ENCODE peak calls at places on chromosome 19, in seven cellular contexts. L is activated T-helper 1 cell treated with anti-CD3 and anti-CD28 coated beads, Interleukin-2, amount 50 U/mL, for 16 hours; Y is iPS-NIHi11; I is heart left ventricle; M is T follicular helper cell; P is caudate nucleus; H is Peyer's patch. A is an unnamed sample.

GRCh38 chr19:29640231-29640630 is 25.0 kb upstream of the PLEKHF1 start:
- DNase-seq in L (no peak), Y (no peak), I (no peak), M (no peak), P (no peak), H (no peak), A (no peak)

GRCh38 chr19:33550741-33551140 is 29.1 kb upstream of the PEPD start:
- DNase-seq in L (no peak), Y (no peak), I (no peak), M (no peak), P (no peak), H (no peak), A (no peak)

GRCh38 chr19:17938092-17938845 is 5.5 kb downstream of the CCDC124 start:
- DNase-seq in L (peak; percentile 70), Y (peak; percentile 85), I (peak; percentile 86), M (peak; percentile 71), P (peak; percentile 64), H (peak; percentile 86), A (peak; percentile 91)

GRCh38 chr19:42246143-42246868 is 3.9 kb upstream of the GSK3A start:
- DNase-seq in L (no peak), Y (no peak), I (peak; percentile 83), M (no peak), P (peak; percentile 81), H (peak; percentile 79), A (no peak)

GRCh38 chr19:33241530-33242101 is 16.0 kb upstream of the SLC7A10 start:
- DNase-seq in L (no peak), Y (peak; percentile 52), I (peak; percentile 69), M (no peak), P (no peak), H (peak; percentile 80), A (no peak)

GRCh38 chr19:41912899-41913475 is 15.3 kb downstream of the ERFL start:
- DNase-seq in L (no peak), Y (peak; percentile 70), I (no peak), M (no peak), P (no peak), H (no peak), A (no peak)

GRCh38 chr19:29590278-29590677 is 15.8 kb upstream of the POP4 start:
- DNase-seq in L (no peak), Y (no peak), I (no peak), M (no peak), P (no peak), H (no peak), A (no peak)

GRCh38 chr19:28949535-28949934 is 263.4 kb downstream of the UQCRFS1 start:
- DNase-seq in L (no peak), Y (peak; percentile 38), I (no peak), M (no peak), P (no peak), H (no peak), A (no peak)

GRCh38 chr19:37928527-37929286 is 21.7 kb downstream of the SIPA1L3 start:
- DNase-seq in L (no peak), Y (peak; percentile 72), I (no peak), M (no peak), P (no peak), H (no peak), A (peak; percentile 51)

GRCh38 chr19:40762754-40763153 is 11.8 kb downstream of the SNRPA start:
- DNase-seq in L (no peak), Y (no peak), I (no peak), M (no peak), P (peak; percentile 35), H (no peak), A (no peak)

GRCh38 chr19:47798904-47799266 is 5.5 kb downstream of the TPRX1 start:
- DNase-seq in L (no peak), Y (no peak), I (no peak), M (no peak), P (no peak), H (no peak), A (no peak)

GRCh38 chr19:35309481-35310279 is 17.7 kb downstream of the MAG start:
- DNase-seq in L (no peak), Y (no peak), I (peak; percentile 60), M (no peak), P (no peak), H (no peak), A (no peak)

GRCh38 chr19:23160766-23161165 is 43.9 kb downstream of the ZNF730 start:
- DNase-seq in L (no peak), Y (no peak), I (no peak), M (no peak), P (no peak), H (no peak), A (no peak)

GRCh38 chr19:46520616-46521015 is 24.9 kb upstream of the PNMA8B start:
- DNase-seq in L (no peak), Y (peak; percentile 36), I (peak; percentile 5), M (no peak), P (no peak), H (no peak), A (no peak)

GRCh38 chr19:58519087-58519354 is 589 bp downstream of the ZBTB45 start:
- DNase-seq in L (peak; percentile 23), Y (peak; percentile 80), I (peak; percentile 77), M (peak; percentile 33), P (peak; percentile 64), H (no peak), A (no peak)

GRCh38 chr19:48683349-48683748 is 10.5 kb upstream of the NTN5 start:
- DNase-seq in L (no peak), Y (no peak), I (peak; percentile 85), M (no peak), P (peak; percentile 49), H (no peak), A (no peak)

GRCh38 chr19:48394331-48395169 is 1.1 kb downstream of the GRIN2D start:
- DNase-seq in L (no peak), Y (no peak), I (no peak), M (no peak), P (no peak), H (no peak), A (no peak)

GRCh38 chr19:34173145-34173956 is 1.0 kb downstream of the LSM14A start:
- DNase-seq in L (no peak), Y (peak; percentile 45), I (no peak), M (no peak), P (no peak), H (peak; percentile 74), A (no peak)

A was measured in GM12891.